ENCODE peak calls at places on chromosomes 2 and 18, in seven cellular contexts. Y is CD8-positive, alpha-beta T cell; U is lower lobe of right lung; J is tibial artery; V is astrocyte; Z is spleen; Q is fibroblast of lung. G is an unnamed sample.

GRCh38 chr2:85768713-85769112 is 14.9 kb downstream of the ATOH8 start:
- DNase-seq in Y (no peak), U (no peak), J (peak; percentile 84), V (no peak), Z (no peak), Q (no peak), G (no peak)

GRCh38 chr2:96506907-96507240 is 1.7 kb upstream of the NEURL3 start:
- DNase-seq in Y (no peak), U (no peak), J (peak; percentile 35), V (no peak), Z (no peak), Q (no peak), G (no peak)

GRCh38 chr2:237966565-237967462 is at the start of gene UBE2F:
- DNase-seq in Y (peak; percentile 95), U (peak; percentile 98), J (peak; percentile 98), V (peak; percentile 87), Z (peak; percentile 99), Q (peak; percentile 96), G (peak; percentile 97)

GRCh38 chr18:22847867-22848451 is 85.2 kb upstream of the RBBP8 start:
- DNase-seq in Y (no peak), U (no peak), J (no peak), V (no peak), Z (no peak), Q (peak; percentile 11), G (no peak)

GRCh38 chr2:239693761-239694415 is 293.1 kb upstream of the HDAC4 start:
- DNase-seq in Y (no peak), U (no peak), J (peak; percentile 40), V (no peak), Z (peak; percentile 44), Q (no peak), G (no peak)

GRCh38 chr2:130776550-130776949 is 21.2 kb downstream of the AMER3 start:
- DNase-seq in Y (no peak), U (no peak), J (no peak), V (no peak), Z (no peak), Q (no peak), G (no peak)

GRCh38 chr2:113178891-113179290 is 5.1 kb downstream of the PSD4 start:
- DNase-seq in Y (peak; percentile 47), U (no peak), J (peak; percentile 23), V (no peak), Z (peak; percentile 47), Q (no peak), G (no peak)

GRCh38 chr2:29233428-29233827 is 118.2 kb downstream of the CLIP4 start:
- DNase-seq in Y (no peak), U (no peak), J (peak; percentile 9), V (no peak), Z (peak; percentile 12), Q (no peak), G (no peak)

GRCh38 chr2:188916831-188917230 is 57.3 kb upstream of the COL3A1 start:
- DNase-seq in Y (no peak), U (no peak), J (no peak), V (no peak), Z (no peak), Q (no peak), G (no peak)

GRCh38 chr2:42193722-42194187 is 24.6 kb downstream of the EML4 start:
- DNase-seq in Y (no peak), U (no peak), J (no peak), V (no peak), Z (no peak), Q (peak; percentile 51), G (no peak)

GRCh38 chr2:38959938-38960608 is 70.4 kb downstream of the ARHGEF33 start:
- DNase-seq in Y (peak; percentile 38), U (peak; percentile 82), J (peak; percentile 81), V (peak; percentile 83), Z (peak; percentile 87), Q (peak; percentile 88), G (peak; percentile 83)

GRCh38 chr2:46471002-46471583 is 8.3 kb upstream of the TMEM247 start:
- DNase-seq in Y (no peak), U (no peak), J (no peak), V (no peak), Z (no peak), Q (no peak), G (no peak)

GRCh38 chr2:205682239-205683021 is at the start of gene NRP2:
- DNase-seq in Y (no peak), U (peak; percentile 87), J (peak; percentile 87), V (peak; percentile 83), Z (peak; percentile 90), Q (peak; percentile 88), G (peak; percentile 68)

GRCh38 chr2:127174176-127174575 is 45.9 kb downstream of the CYP27C1 start:
- DNase-seq in Y (no peak), U (no peak), J (no peak), V (no peak), Z (peak; percentile 70), Q (peak; percentile 61), G (no peak)

GRCh38 chr2:239157766-239158165 is 243.1 kb downstream of the HDAC4 start:
- DNase-seq in Y (no peak), U (peak; percentile 65), J (peak; percentile 56), V (no peak), Z (peak; percentile 75), Q (no peak), G (peak; percentile 45)

GRCh38 chr2:164697688-164698290 is 76.5 kb upstream of the GRB14 start:
- DNase-seq in Y (no peak), U (no peak), J (no peak), V (no peak), Z (no peak), Q (peak; percentile 2), G (no peak)

GRCh38 chr2:30349691-30350090 is 97.4 kb upstream of the LCLAT1 start:
- DNase-seq in Y (no peak), U (no peak), J (no peak), V (peak; percentile 41), Z (no peak), Q (no peak), G (no peak)

GRCh38 chr2:57396364-57397098 is 650.1 kb upstream of the VRK2 start:
- DNase-seq in Y (no peak), U (no peak), J (no peak), V (no peak), Z (no peak), Q (no peak), G (no peak)

GRCh38 chr2:212539145-212539880 is 711 bp upstream of the ERBB4 start:
- DNase-seq in Y (no peak), U (peak; percentile 65), J (peak; percentile 92), V (no peak), Z (peak; percentile 50), Q (peak; percentile 6), G (peak; percentile 18)

GRCh38 chr18:36200354-36200771 is 13.1 kb downstream of the MOCOS start:
- DNase-seq in Y (no peak), U (no peak), J (no peak), V (no peak), Z (no peak), Q (no peak), G (no peak)

GRCh38 chr2:102367331-102367971 is 11.9 kb downstream of the IL18R1 start:
- DNase-seq in Y (no peak), U (no peak), J (no peak), V (no peak), Z (no peak), Q (no peak), G (peak; percentile 78)

GRCh38 chr18:58359226-58360019 is 269.5 kb downstream of the ALPK2 start:
- DNase-seq in Y (no peak), U (no peak), J (no peak), V (peak; percentile 83), Z (no peak), Q (no peak), G (no peak)

GRCh38 chr2:63849381-63850203 is 7.9 kb downstream of the UGP2 start:
- DNase-seq in Y (no peak), U (no peak), J (no peak), V (peak; percentile 66), Z (no peak), Q (no peak), G (no peak)

DNA sequence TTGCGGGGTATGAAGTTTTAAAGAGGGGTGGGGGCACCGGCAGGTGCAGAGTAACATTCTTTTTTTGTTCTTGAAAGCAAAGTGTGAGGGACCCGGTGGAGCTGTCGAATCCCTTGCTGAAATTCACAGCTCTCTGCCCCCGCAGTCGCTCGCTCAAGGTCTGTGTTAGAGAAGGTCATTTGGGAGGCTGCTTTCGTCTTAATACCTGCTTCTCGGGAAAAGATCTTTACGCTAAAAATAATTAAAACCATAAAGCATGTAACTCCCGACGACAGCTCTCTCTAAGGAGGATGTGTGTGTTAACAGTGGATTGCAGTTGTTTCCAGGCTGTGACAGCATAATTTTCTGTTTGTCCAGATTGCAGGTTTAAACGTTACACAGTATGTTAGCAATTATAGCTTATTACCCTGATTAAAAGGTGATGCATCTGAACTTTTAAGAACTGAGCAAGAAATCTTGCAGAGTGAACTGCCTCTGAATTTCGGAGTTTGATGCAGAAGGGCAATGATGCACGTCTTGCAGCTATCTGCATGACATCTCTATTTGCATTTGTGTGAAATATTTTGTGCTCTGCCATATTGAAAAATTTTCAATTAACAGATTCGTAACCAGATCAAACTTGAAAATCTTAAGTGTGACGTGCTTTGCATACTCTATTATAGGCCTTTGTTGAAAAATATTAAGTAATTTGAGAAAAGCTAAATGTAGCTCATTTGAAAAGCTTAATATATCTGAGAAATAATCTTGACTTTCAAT is 952 bp downstream of the RAPGEF4 start:
- DNase-seq in Y (no peak), U (no peak), J (no peak), V (no peak), Z (no peak), Q (no peak), G (no peak)
- H3K4me3 ChIP-seq in Y (peak overlapping the region; percentile 31), U (peak overlapping the region; percentile 46), J (peak overlapping the region; percentile 56), V (peak overlapping the region; percentile 45), Z (peak overlapping the region; percentile 40), Q (peak overlapping the region; percentile 35), G (no peak overlapping the region)

GRCh38 chr2:9423100-9423921 is at the start of the genes CPSF3 and ITGB1BP1:
- DNase-seq in Y (peak; percentile 97), U (peak; percentile 98), J (peak; percentile 98), V (peak; percentile 90), Z (peak; percentile 98), Q (peak; percentile 97), G (peak; percentile 99)
- TF ChIP-seq CTCF in Y (no peak), U (peak; percentile 15), J (no peak), V (no peak), Z (peak; percentile 53), Q (no peak), G (no peak)

GRCh38 chr2:10354399-10354798 is 51.7 kb downstream of the HPCAL1 start:
- DNase-seq in Y (no peak), U (no peak), J (no peak), V (no peak), Z (no peak), Q (no peak), G (no peak)
- H3K4me3 ChIP-seq in Y (no peak overlapping the region), U (no peak overlapping the region), J (no peak overlapping the region), V (no peak overlapping the region), Z (no peak overlapping the region), Q (no peak overlapping the region), G (no peak overlapping the region)

DNA sequence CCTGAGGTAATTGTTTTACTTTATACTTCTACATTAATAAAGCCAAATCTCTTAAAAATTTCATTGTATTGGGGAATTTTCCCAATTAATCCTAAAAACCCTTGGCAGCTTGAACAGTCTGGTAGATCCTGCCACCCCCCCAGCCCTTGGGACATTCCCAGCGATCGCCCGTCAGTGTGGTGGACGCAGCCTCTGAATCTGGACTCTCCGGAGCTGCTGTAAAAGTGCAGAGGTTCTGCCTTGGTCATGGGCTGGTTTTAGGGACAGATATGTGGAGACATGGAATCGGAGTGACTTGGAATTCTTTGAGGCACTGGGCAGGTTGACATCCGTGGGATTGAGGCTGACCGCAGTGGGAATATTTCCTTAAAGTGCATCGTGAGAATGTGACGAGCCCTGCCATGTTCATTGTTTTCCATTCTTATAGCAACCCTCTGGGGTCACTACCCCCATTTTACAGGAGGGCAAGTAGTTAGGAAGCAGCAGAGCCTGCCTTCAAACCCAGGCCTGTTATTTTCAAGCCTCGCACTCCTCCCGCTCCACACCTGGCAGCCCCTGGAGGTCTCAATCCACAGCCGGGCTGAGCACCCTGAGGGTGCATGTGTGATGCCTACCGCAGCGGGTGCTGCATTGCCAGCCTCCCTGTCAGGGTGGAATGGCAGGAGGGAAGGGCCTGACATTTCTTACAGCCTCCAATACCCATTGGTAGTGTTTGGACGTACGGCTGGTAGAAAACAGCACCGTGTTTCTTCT is 6.5 kb downstream of the EMILIN2 start:
- DNase-seq in Y (no peak), U (no peak), J (no peak), V (no peak), Z (no peak), Q (no peak), G (no peak)
- TF ChIP-seq CTCF in Y (no peak), U (no peak), J (no peak), V (no peak), Z (no peak), Q (no peak), G (no peak)